ENCODE peak calls at places on chromosomes 3 and 15, in seven cellular contexts. One of them, this sample, is unnamed.

GRCh38 chr3:47804571-47804970 is 1.6 kb downstream of the DHX30 start:
- DNase-seq in MV-4-11: no peak
- DNase-seq in mesothelial cell of epicardium: no peak
- DNase-seq in progenitor cell of endocrine pancreas: no peak
- DNase-seq in foreskin keratinocyte: no peak
- DNase-seq in midbrain: no peak
- DNase-seq in naive thymus-derived CD4-positive, alpha-beta T cell: no peak
- DNase-seq in this sample: no peak

GRCh38 chr3:148551767-148552260 is 145.9 kb upstream of the AGTR1 start:
- DNase-seq in MV-4-11: no peak
- DNase-seq in midbrain: no peak
- DNase-seq in progenitor cell of endocrine pancreas: no peak
- DNase-seq in naive thymus-derived CD4-positive, alpha-beta T cell: no peak
- DNase-seq in mesothelial cell of epicardium: no peak
- DNase-seq in foreskin keratinocyte: no peak
- DNase-seq in this sample: no peak

GRCh38 chr15:89399390-89400120 is 64.9 kb upstream of the POLG start:
- DNase-seq in midbrain: peak; percentile 70
- DNase-seq in foreskin keratinocyte: no peak
- DNase-seq in naive thymus-derived CD4-positive, alpha-beta T cell: no peak
- DNase-seq in MV-4-11: peak; percentile 67
- DNase-seq in mesothelial cell of epicardium: no peak
- DNase-seq in progenitor cell of endocrine pancreas: no peak
- DNase-seq in this sample: no peak

GRCh38 chr3:140470962-140471361 is 206.9 kb upstream of the TRIM42 start:
- DNase-seq in MV-4-11: no peak
- DNase-seq in midbrain: no peak
- DNase-seq in progenitor cell of endocrine pancreas: no peak
- DNase-seq in mesothelial cell of epicardium: no peak
- DNase-seq in naive thymus-derived CD4-positive, alpha-beta T cell: no peak
- DNase-seq in foreskin keratinocyte: no peak
- DNase-seq in this sample: no peak

GRCh38 chr3:57041674-57042073 is 18.8 kb upstream of the SPATA12 start:
- DNase-seq in foreskin keratinocyte: no peak
- DNase-seq in MV-4-11: no peak
- DNase-seq in mesothelial cell of epicardium: no peak
- DNase-seq in naive thymus-derived CD4-positive, alpha-beta T cell: no peak
- DNase-seq in progenitor cell of endocrine pancreas: no peak
- DNase-seq in midbrain: no peak
- DNase-seq in this sample: no peak

GRCh38 chr3:45199837-45200648 is 26.0 kb downstream of the TMEM158 start:
- DNase-seq in progenitor cell of endocrine pancreas: no peak
- DNase-seq in MV-4-11: no peak
- DNase-seq in midbrain: no peak
- DNase-seq in foreskin keratinocyte: peak; percentile 100
- DNase-seq in mesothelial cell of epicardium: no peak
- DNase-seq in naive thymus-derived CD4-positive, alpha-beta T cell: no peak
- DNase-seq in this sample: no peak

GRCh38 chr3:8164145-8164544 is 337.5 kb upstream of the LMCD1 start:
- DNase-seq in mesothelial cell of epicardium: no peak
- DNase-seq in progenitor cell of endocrine pancreas: no peak
- DNase-seq in MV-4-11: no peak
- DNase-seq in midbrain: no peak
- DNase-seq in naive thymus-derived CD4-positive, alpha-beta T cell: no peak
- DNase-seq in foreskin keratinocyte: no peak
- DNase-seq in this sample: no peak

GRCh38 chr3:114660124-114660523 is 366.3 kb downstream of the TIGIT start:
- DNase-seq in MV-4-11: no peak
- DNase-seq in midbrain: peak; percentile 10
- DNase-seq in mesothelial cell of epicardium: no peak
- DNase-seq in foreskin keratinocyte: no peak
- DNase-seq in naive thymus-derived CD4-positive, alpha-beta T cell: no peak
- DNase-seq in progenitor cell of endocrine pancreas: no peak
- DNase-seq in this sample: no peak

GRCh38 chr3:40623567-40623966 is 98.8 kb downstream of the ZNF621 start:
- DNase-seq in foreskin keratinocyte: peak; percentile 54
- DNase-seq in naive thymus-derived CD4-positive, alpha-beta T cell: peak; percentile 3
- DNase-seq in MV-4-11: peak; percentile 100
- DNase-seq in progenitor cell of endocrine pancreas: no peak
- DNase-seq in mesothelial cell of epicardium: no peak
- DNase-seq in midbrain: no peak
- DNase-seq in this sample: no peak

GRCh38 chr15:101091080-101092017 is 160.5 kb downstream of the CHSY1 start:
- DNase-seq in midbrain: peak; percentile 39
- DNase-seq in naive thymus-derived CD4-positive, alpha-beta T cell: no peak
- DNase-seq in MV-4-11: no peak
- DNase-seq in mesothelial cell of epicardium: no peak
- DNase-seq in foreskin keratinocyte: no peak
- DNase-seq in progenitor cell of endocrine pancreas: no peak
- DNase-seq in this sample: no peak

GRCh38 chr15:52013151-52013791 is 5.7 kb upstream of the MAPK6 start:
- DNase-seq in progenitor cell of endocrine pancreas: no peak
- DNase-seq in MV-4-11: peak; percentile 86
- DNase-seq in midbrain: no peak
- DNase-seq in mesothelial cell of epicardium: no peak
- DNase-seq in naive thymus-derived CD4-positive, alpha-beta T cell: no peak
- DNase-seq in foreskin keratinocyte: peak; percentile 68
- DNase-seq in this sample: no peak

GRCh38 chr15:75720787-75721461 is 8.3 kb upstream of the CSPG4 start:
- DNase-seq in foreskin keratinocyte: peak; percentile 52
- DNase-seq in midbrain: no peak
- DNase-seq in MV-4-11: peak; percentile 54
- DNase-seq in progenitor cell of endocrine pancreas: no peak
- DNase-seq in naive thymus-derived CD4-positive, alpha-beta T cell: no peak
- DNase-seq in mesothelial cell of epicardium: no peak
- DNase-seq in this sample: no peak

GRCh38 chr15:68479406-68479805 is 47.4 kb upstream of the ITGA11 start:
- DNase-seq in foreskin keratinocyte: no peak
- DNase-seq in MV-4-11: no peak
- DNase-seq in progenitor cell of endocrine pancreas: no peak
- DNase-seq in naive thymus-derived CD4-positive, alpha-beta T cell: no peak
- DNase-seq in midbrain: no peak
- DNase-seq in mesothelial cell of epicardium: no peak
- DNase-seq in this sample: no peak

GRCh38 chr3:64518950-64519349 is 168.8 kb downstream of the ADAMTS9 start:
- DNase-seq in progenitor cell of endocrine pancreas: no peak
- DNase-seq in foreskin keratinocyte: peak; percentile 65
- DNase-seq in mesothelial cell of epicardium: no peak
- DNase-seq in midbrain: no peak
- DNase-seq in naive thymus-derived CD4-positive, alpha-beta T cell: no peak
- DNase-seq in MV-4-11: peak; percentile 52
- DNase-seq in this sample: no peak

GRCh38 chr3:87696276-87697013 is 362.4 kb downstream of the CGGBP1 start:
- DNase-seq in MV-4-11: no peak
- DNase-seq in progenitor cell of endocrine pancreas: no peak
- DNase-seq in naive thymus-derived CD4-positive, alpha-beta T cell: no peak
- DNase-seq in foreskin keratinocyte: no peak
- DNase-seq in midbrain: no peak
- DNase-seq in mesothelial cell of epicardium: no peak
- DNase-seq in this sample: no peak

GRCh38 chr3:184748219-184749135 is 36.6 kb upstream of the MAGEF1 start:
- DNase-seq in foreskin keratinocyte: no peak
- DNase-seq in progenitor cell of endocrine pancreas: no peak
- DNase-seq in mesothelial cell of epicardium: no peak
- DNase-seq in MV-4-11: peak; percentile 82
- DNase-seq in midbrain: peak; percentile 6
- DNase-seq in naive thymus-derived CD4-positive, alpha-beta T cell: no peak
- DNase-seq in this sample: no peak

GRCh38 chr3:184565421-184566211 is 4.0 kb downstream of the EPHB3 start:
- DNase-seq in midbrain: no peak
- DNase-seq in progenitor cell of endocrine pancreas: no peak
- DNase-seq in MV-4-11: no peak
- DNase-seq in naive thymus-derived CD4-positive, alpha-beta T cell: no peak
- DNase-seq in mesothelial cell of epicardium: peak; percentile 64
- DNase-seq in foreskin keratinocyte: peak; percentile 77
- DNase-seq in this sample: no peak

GRCh38 chr3:192223815-192224214 is 503.5 kb downstream of the FGF12 start:
- DNase-seq in foreskin keratinocyte: no peak
- DNase-seq in MV-4-11: no peak
- DNase-seq in mesothelial cell of epicardium: no peak
- DNase-seq in naive thymus-derived CD4-positive, alpha-beta T cell: no peak
- DNase-seq in midbrain: no peak
- DNase-seq in progenitor cell of endocrine pancreas: no peak
- DNase-seq in this sample: no peak

GRCh38 chr3:189458536-189458935 is 172.7 kb upstream of the TP63 start:
- DNase-seq in midbrain: no peak
- DNase-seq in foreskin keratinocyte: peak; percentile 77
- DNase-seq in MV-4-11: no peak
- DNase-seq in mesothelial cell of epicardium: no peak
- DNase-seq in progenitor cell of endocrine pancreas: no peak
- DNase-seq in naive thymus-derived CD4-positive, alpha-beta T cell: no peak
- DNase-seq in this sample: no peak

GRCh38 chr3:27632431-27633223 is 89.5 kb downstream of the EOMES start:
- DNase-seq in naive thymus-derived CD4-positive, alpha-beta T cell: peak; percentile 26
- DNase-seq in MV-4-11: peak; percentile 38
- DNase-seq in progenitor cell of endocrine pancreas: no peak
- DNase-seq in midbrain: peak; percentile 5
- DNase-seq in mesothelial cell of epicardium: no peak
- DNase-seq in foreskin keratinocyte: no peak
- DNase-seq in this sample: no peak

GRCh38 chr3:142897807-142898206 is 8.9 kb upstream of the PCOLCE2 start:
- DNase-seq in MV-4-11: no peak
- DNase-seq in mesothelial cell of epicardium: no peak
- DNase-seq in naive thymus-derived CD4-positive, alpha-beta T cell: no peak
- DNase-seq in foreskin keratinocyte: no peak
- DNase-seq in midbrain: no peak
- DNase-seq in progenitor cell of endocrine pancreas: no peak
- DNase-seq in this sample: no peak

GRCh38 chr15:71066983-71067382 is 48.3 kb upstream of the THSD4 start:
- DNase-seq in mesothelial cell of epicardium: no peak
- DNase-seq in foreskin keratinocyte: no peak
- DNase-seq in naive thymus-derived CD4-positive, alpha-beta T cell: no peak
- DNase-seq in midbrain: no peak
- DNase-seq in progenitor cell of endocrine pancreas: no peak
- DNase-seq in MV-4-11: no peak
- DNase-seq in this sample: no peak